ENCODE peak calls at places on chromosomes 1 and 21, in six cellular contexts. E is stimulated activated CD8-positive, alpha-beta memory T cell treated with anti-CD3 and anti-CD28 coated beads, Interleukin-7, amount 100 ng/mL, for 1 hour; Y is ovary; O is T-helper 2 cell; D is activated naive CD4-positive, alpha-beta T cell treated with anti-CD3 and anti-CD28 coated beads, Interleukin-2, amount 10 ng/mL, durations not matched to agents 7 days and 5 days; S is T-helper 1 cell. I is an unnamed sample.

GRCh38 chr1:224632921-224633321 is 16.8 kb downstream of the CNIH3 start:
- DNase-seq in E (no peak), Y (no peak), S (no peak), D (no peak), O (no peak), I (no peak)

GRCh38 chr1:100622037-100622436 is 84.1 kb downstream of the GPR88 start:
- DNase-seq in E (no peak), S (no peak), D (no peak), O (no peak), Y (no peak), I (peak)

GRCh38 chr1:25698252-25698651 is 81.7 kb downstream of the MAN1C1 start:
- DNase-seq in D (no peak), Y (no peak), E (no peak), O (no peak), S (no peak), I (no peak)

GRCh38 chr1:30415171-30415940 is 308.0 kb downstream of the MATN1 start:
- DNase-seq in E (no peak), Y (no peak), D (no peak), O (no peak), S (no peak), I (no peak)

GRCh38 chr1:218494000-218494399 is 148.9 kb downstream of the TGFB2 start:
- DNase-seq in Y (no peak), S (no peak), E (no peak), O (no peak), D (no peak), I (no peak)

GRCh38 chr1:201127755-201128455 is 921 bp upstream of the ASCL5 start:
- DNase-seq in S (no peak), D (no peak), Y (no peak), E (no peak), O (no peak), I (no peak)

GRCh38 chr1:38279148-38279547 is 232.6 kb upstream of the POU3F1 start:
- DNase-seq in S (no peak), D (no peak), Y (no peak), E (no peak), O (no peak), I (no peak)

GRCh38 chr1:63615809-63616420 is 22.7 kb downstream of the PGM1 start:
- DNase-seq in S (peak), O (peak), Y (no peak), D (peak), E (peak), I (peak)

GRCh38 chr1:61142726-61143500 is 60.6 kb downstream of the NFIA start:
- DNase-seq in S (no peak), E (no peak), O (no peak), D (no peak), Y (no peak), I (no peak)

GRCh38 chr1:115158181-115158580 is 68.9 kb upstream of the TSPAN2 start:
- DNase-seq in O (no peak), E (no peak), D (no peak), Y (peak), S (no peak), I (no peak)

GRCh38 chr1:178238722-178239510 is 145.0 kb downstream of the RASAL2 start:
- DNase-seq in Y (no peak), E (no peak), S (no peak), D (no peak), O (no peak), I (no peak)

GRCh38 chr1:8848663-8849386 is 29.7 kb downstream of the ENO1 start:
- DNase-seq in S (peak), E (peak), D (peak), Y (peak), O (peak), I (peak)

GRCh38 chr1:93708734-93709481 is 27.3 kb upstream of the BCAR3 start:
- DNase-seq in E (no peak), O (no peak), D (peak), Y (peak), S (no peak), I (no peak)

GRCh38 chr1:82388679-82389078 is 587.9 kb downstream of the ADGRL2 start:
- DNase-seq in Y (no peak), D (no peak), S (no peak), O (no peak), E (no peak), I (no peak)

GRCh38 chr1:29398431-29398830 is 162.1 kb downstream of the PTPRU start:
- DNase-seq in S (no peak), Y (no peak), O (no peak), D (no peak), E (no peak), I (no peak)

GRCh38 chr21:26032263-26032662 is 138.3 kb downstream of the APP start:
- DNase-seq in D (no peak), Y (no peak), E (no peak), S (no peak), O (no peak), I (peak)

GRCh38 chr1:83929184-83929583 is 69.7 kb downstream of the TTLL7 start:
- DNase-seq in S (no peak), D (no peak), E (no peak), O (no peak), Y (no peak), I (no peak)

GRCh38 chr21:27812279-27812678 is 845.4 kb upstream of the ADAMTS5 start:
- DNase-seq in S (no peak), Y (no peak), D (no peak), O (no peak), E (no peak), I (no peak)

GRCh38 chr1:35725591-35725990 is 6.9 kb upstream of the C1orf216 start:
- DNase-seq in O (no peak), Y (no peak), D (no peak), S (no peak), E (no peak), I (no peak)

GRCh38 chr1:111980684-111981083 is 8.8 kb downstream of the KCND3 start:
- DNase-seq in D (no peak), Y (no peak), E (no peak), O (no peak), S (no peak), I (no peak)

GRCh38 chr1:10082785-10083479 is 50.2 kb downstream of the UBE4B start:
- DNase-seq in E (no peak), Y (no peak), D (no peak), O (no peak), S (no peak), I (no peak)

GRCh38 chr1:165911609-165912281 is 84.3 kb downstream of the UCK2 start:
- DNase-seq in E (no peak), S (no peak), O (no peak), D (no peak), Y (no peak), I (no peak)

GRCh38 chr1:192439373-192440025 is 122.7 kb downstream of the RGS21 start:
- DNase-seq in D (no peak), Y (no peak), E (no peak), S (no peak), O (no peak), I (no peak)

GRCh38 chr1:203791498-203791897 is 3.9 kb upstream of the ZBED6 start:
- DNase-seq in S (no peak), Y (no peak), O (no peak), D (no peak), E (no peak), I (no peak)

GRCh38 chr1:242427519-242427918 is 97.0 kb downstream of the PLD5 start:
- DNase-seq in E (no peak), O (no peak), S (no peak), D (no peak), Y (no peak), I (no peak)

GRCh38 chr1:36565576-36566501 is 83.1 kb upstream of the CSF3R start:
- DNase-seq in O (no peak), Y (no peak), D (peak), E (no peak), S (no peak), I (peak)

GRCh38 chr1:54335396-54336056 is 70.7 kb downstream of the SSBP3 start:
- DNase-seq in E (no peak), Y (peak), S (no peak), O (no peak), D (no peak), I (no peak)

GRCh38 chr1:201904579-201904978 is 15.9 kb downstream of the SHISA4 start:
- DNase-seq in Y (peak), E (no peak), D (no peak), S (no peak), O (no peak), I (no peak)

GRCh38 chr1:171142081-171142450 is 43.0 kb upstream of the FMO2 start:
- DNase-seq in D (no peak), O (no peak), E (no peak), Y (peak), S (no peak), I (no peak)

GRCh38 chr1:214464303-214465287 is 86.8 kb downstream of the PTPN14 start:
- DNase-seq in Y (no peak), S (no peak), O (no peak), D (no peak), E (no peak), I (no peak)

GRCh38 chr1:208189716-208190115 is 54.5 kb downstream of the PLXNA2 start:
- DNase-seq in Y (no peak), O (no peak), E (no peak), S (no peak), D (no peak), I (no peak)

GRCh38 chr1:27979151-27979858 is 19.5 kb downstream of the XKR8 start:
- DNase-seq in E (no peak), S (no peak), O (peak), D (no peak), Y (no peak), I (peak)

GRCh38 chr1:180923887-180924286 is 11.2 kb downstream of the KIAA1614 start:
- DNase-seq in O (no peak), Y (no peak), D (no peak), S (no peak), E (no peak), I (no peak)

GRCh38 chr1:180863158-180863775 is 49.4 kb upstream of the KIAA1614 start:
- DNase-seq in S (no peak), O (no peak), Y (no peak), D (no peak), E (no peak), I (peak)

GRCh38 chr1:2597441-2598328 is 11.1 kb downstream of the PRXL2B start:
- DNase-seq in E (no peak), D (peak), O (no peak), Y (peak), S (no peak), I (no peak)